ENCODE peak calls at places on chromosomes 4 and X, in ten cellular contexts. One of them, this sample, is unnamed.

GRCh38 chr4:12644261-12644660 is 839.9 kb downstream of the RAB28 start:
- DNase-seq in stomach: no peak
- DNase-seq in PC-3: no peak
- DNase-seq in heart right ventricle: no peak
- DNase-seq in thyroid gland: no peak
- DNase-seq in ascending aorta: no peak
- DNase-seq in A549: no peak
- DNase-seq in spleen: no peak
- DNase-seq in astrocyte: no peak
- DNase-seq in lower leg skin: no peak
- DNase-seq in this sample: no peak

GRCh38 chr4:42906906-42907774 is 14.6 kb downstream of the GRXCR1 start:
- DNase-seq in stomach: peak
- DNase-seq in PC-3: peak
- DNase-seq in heart right ventricle: no peak
- DNase-seq in thyroid gland: peak
- DNase-seq in ascending aorta: no peak
- DNase-seq in A549: no peak
- DNase-seq in spleen: no peak
- DNase-seq in astrocyte: no peak
- DNase-seq in lower leg skin: no peak
- DNase-seq in this sample: no peak

GRCh38 chrX:132651411-132652086 is 162.7 kb upstream of the MBNL3 start:
- DNase-seq in stomach: no peak
- DNase-seq in PC-3: peak
- DNase-seq in heart right ventricle: no peak
- DNase-seq in thyroid gland: no peak
- DNase-seq in ascending aorta: no peak
- DNase-seq in A549: no peak
- DNase-seq in spleen: no peak
- DNase-seq in astrocyte: peak
- DNase-seq in lower leg skin: no peak
- DNase-seq in this sample: peak

GRCh38 chr4:121686265-121686664 is 10.5 kb downstream of the ANXA5 start:
- DNase-seq in stomach: no peak
- DNase-seq in PC-3: peak
- DNase-seq in heart right ventricle: no peak
- DNase-seq in thyroid gland: no peak
- DNase-seq in ascending aorta: no peak
- DNase-seq in A549: no peak
- DNase-seq in spleen: no peak
- DNase-seq in astrocyte: no peak
- DNase-seq in lower leg skin: no peak
- DNase-seq in this sample: no peak

GRCh38 chr4:1547131-1547862 is 136.8 kb downstream of the FAM53A start:
- DNase-seq in stomach: no peak
- DNase-seq in PC-3: no peak
- DNase-seq in heart right ventricle: no peak
- DNase-seq in thyroid gland: no peak
- DNase-seq in ascending aorta: no peak
- DNase-seq in A549: no peak
- DNase-seq in spleen: no peak
- DNase-seq in astrocyte: no peak
- DNase-seq in lower leg skin: no peak
- DNase-seq in this sample: no peak

GRCh38 chr4:139223682-139224317 is 46.8 kb upstream of the ELF2 start:
- DNase-seq in stomach: no peak
- DNase-seq in PC-3: peak
- DNase-seq in heart right ventricle: peak
- DNase-seq in thyroid gland: peak
- DNase-seq in ascending aorta: no peak
- DNase-seq in A549: no peak
- DNase-seq in spleen: no peak
- DNase-seq in astrocyte: peak
- DNase-seq in lower leg skin: no peak
- DNase-seq in this sample: peak

GRCh38 chr4:139872274-139872673 is 206.7 kb downstream of the MGST2 start:
- DNase-seq in stomach: no peak
- DNase-seq in PC-3: peak
- DNase-seq in heart right ventricle: no peak
- DNase-seq in thyroid gland: no peak
- DNase-seq in ascending aorta: no peak
- DNase-seq in A549: no peak
- DNase-seq in spleen: no peak
- DNase-seq in astrocyte: peak
- DNase-seq in lower leg skin: no peak
- DNase-seq in this sample: peak

GRCh38 chr4:163448541-163449203 is 24.9 kb downstream of the TKTL2 start:
- DNase-seq in stomach: no peak
- DNase-seq in PC-3: peak
- DNase-seq in heart right ventricle: no peak
- DNase-seq in thyroid gland: no peak
- DNase-seq in ascending aorta: no peak
- DNase-seq in A549: no peak
- DNase-seq in spleen: no peak
- DNase-seq in astrocyte: peak
- DNase-seq in lower leg skin: no peak
- DNase-seq in this sample: peak

GRCh38 chr4:13543091-13543581 is 1.2 kb downstream of the NKX3-2 start:
- DNase-seq in stomach: no peak
- DNase-seq in PC-3: no peak
- DNase-seq in heart right ventricle: no peak
- DNase-seq in thyroid gland: no peak
- DNase-seq in ascending aorta: no peak
- DNase-seq in A549: no peak
- DNase-seq in spleen: peak
- DNase-seq in astrocyte: no peak
- DNase-seq in lower leg skin: no peak
- DNase-seq in this sample: no peak

GRCh38 chr4:184420402-184420801 is 53.9 kb downstream of the IRF2 start:
- DNase-seq in stomach: no peak
- DNase-seq in PC-3: no peak
- DNase-seq in heart right ventricle: no peak
- DNase-seq in thyroid gland: no peak
- DNase-seq in ascending aorta: no peak
- DNase-seq in A549: no peak
- DNase-seq in spleen: no peak
- DNase-seq in astrocyte: no peak
- DNase-seq in lower leg skin: no peak
- DNase-seq in this sample: no peak

GRCh38 chr4:3786196-3786869 is 20.1 kb downstream of the ADRA2C start:
- DNase-seq in stomach: peak
- DNase-seq in PC-3: peak
- DNase-seq in heart right ventricle: peak
- DNase-seq in thyroid gland: peak
- DNase-seq in ascending aorta: no peak
- DNase-seq in A549: peak
- DNase-seq in spleen: no peak
- DNase-seq in astrocyte: no peak
- DNase-seq in lower leg skin: no peak
- DNase-seq in this sample: no peak

GRCh38 chr4:78168029-78168428 is 110.9 kb downstream of the FRAS1 start:
- DNase-seq in stomach: no peak
- DNase-seq in PC-3: no peak
- DNase-seq in heart right ventricle: no peak
- DNase-seq in thyroid gland: no peak
- DNase-seq in ascending aorta: no peak
- DNase-seq in A549: no peak
- DNase-seq in spleen: no peak
- DNase-seq in astrocyte: no peak
- DNase-seq in lower leg skin: no peak
- DNase-seq in this sample: no peak

GRCh38 chrX:100449696-100450606 is 39.9 kb upstream of the PCDH19 start:
- DNase-seq in stomach: no peak
- DNase-seq in PC-3: peak
- DNase-seq in heart right ventricle: peak
- DNase-seq in thyroid gland: peak
- DNase-seq in ascending aorta: no peak
- DNase-seq in A549: no peak
- DNase-seq in spleen: no peak
- DNase-seq in astrocyte: no peak
- DNase-seq in lower leg skin: peak
- DNase-seq in this sample: no peak

GRCh38 chrX:119682019-119682989 is 10.7 kb downstream of the SEPTIN6 start:
- DNase-seq in stomach: no peak
- DNase-seq in PC-3: no peak
- DNase-seq in heart right ventricle: no peak
- DNase-seq in thyroid gland: no peak
- DNase-seq in ascending aorta: no peak
- DNase-seq in A549: no peak
- DNase-seq in spleen: no peak
- DNase-seq in astrocyte: no peak
- DNase-seq in lower leg skin: no peak
- DNase-seq in this sample: no peak

GRCh38 chrX:118367338-118367737 is 21.4 kb downstream of the WDR44 start:
- DNase-seq in stomach: no peak
- DNase-seq in PC-3: no peak
- DNase-seq in heart right ventricle: no peak
- DNase-seq in thyroid gland: no peak
- DNase-seq in ascending aorta: no peak
- DNase-seq in A549: no peak
- DNase-seq in spleen: no peak
- DNase-seq in astrocyte: no peak
- DNase-seq in lower leg skin: no peak
- DNase-seq in this sample: no peak

GRCh38 chr4:15689540-15689939 is 7.9 kb downstream of the FAM200B start:
- DNase-seq in stomach: no peak
- DNase-seq in PC-3: no peak
- DNase-seq in heart right ventricle: no peak
- DNase-seq in thyroid gland: no peak
- DNase-seq in ascending aorta: no peak
- DNase-seq in A549: no peak
- DNase-seq in spleen: no peak
- DNase-seq in astrocyte: no peak
- DNase-seq in lower leg skin: no peak
- DNase-seq in this sample: no peak

GRCh38 chr4:38669233-38669632 is 5.2 kb downstream of the KLF3 start:
- DNase-seq in stomach: no peak
- DNase-seq in PC-3: no peak
- DNase-seq in heart right ventricle: no peak
- DNase-seq in thyroid gland: no peak
- DNase-seq in ascending aorta: no peak
- DNase-seq in A549: no peak
- DNase-seq in spleen: no peak
- DNase-seq in astrocyte: peak
- DNase-seq in lower leg skin: no peak
- DNase-seq in this sample: no peak
- H3K4me3 ChIP-seq in stomach: no peak
- H3K4me3 ChIP-seq in PC-3: no peak
- H3K4me3 ChIP-seq in heart right ventricle: peak
- H3K4me3 ChIP-seq in thyroid gland: no peak
- H3K4me3 ChIP-seq in ascending aorta: peak
- H3K4me3 ChIP-seq in A549: no peak
- H3K4me3 ChIP-seq in spleen: no peak
- H3K4me3 ChIP-seq in astrocyte: no peak
- H3K4me3 ChIP-seq in lower leg skin: no peak
- H3K4me3 ChIP-seq in this sample: no peak

DNA sequence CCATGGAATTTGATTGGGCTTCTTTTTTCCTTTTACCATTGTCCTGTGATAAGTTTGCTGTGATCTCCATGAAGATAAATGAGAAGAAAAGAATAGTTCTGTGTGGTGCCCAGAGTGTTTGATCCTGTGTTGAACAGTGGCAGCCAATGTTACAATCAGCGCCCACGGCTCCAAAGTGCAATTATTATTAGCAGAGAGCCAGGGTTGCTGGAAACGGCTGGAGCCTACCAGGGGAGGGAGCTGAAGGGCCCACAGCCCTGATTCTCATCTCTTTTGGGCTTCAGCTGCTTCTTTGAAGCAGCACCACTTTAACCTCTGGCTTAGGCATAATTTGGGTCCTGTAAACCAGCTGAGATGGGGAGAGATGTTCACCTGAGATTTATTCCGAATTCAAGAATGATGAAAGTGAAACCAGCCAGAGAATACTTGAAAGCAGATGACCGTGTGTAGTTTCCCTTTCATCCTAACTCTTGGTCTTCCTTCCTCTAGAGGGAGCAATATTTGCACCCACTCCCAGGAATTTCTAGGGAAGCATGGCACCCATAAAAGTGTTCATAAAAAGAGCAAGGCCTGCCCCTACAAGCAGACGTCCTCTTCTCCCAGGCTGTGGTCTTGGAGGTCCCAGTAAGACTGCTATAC is 298.3 kb downstream of the EVC2 start:
- DNase-seq in stomach: no peak
- DNase-seq in PC-3: no peak
- DNase-seq in heart right ventricle: no peak
- DNase-seq in thyroid gland: no peak
- DNase-seq in ascending aorta: no peak
- DNase-seq in A549: no peak
- DNase-seq in spleen: no peak
- DNase-seq in astrocyte: no peak
- DNase-seq in lower leg skin: no peak
- DNase-seq in this sample: no peak
- TF ChIP-seq CTCF in stomach: no peak
- TF ChIP-seq CTCF in PC-3: peak
- TF ChIP-seq CTCF in heart right ventricle: no peak
- TF ChIP-seq CTCF in thyroid gland: no peak
- TF ChIP-seq CTCF in ascending aorta: no peak
- TF ChIP-seq CTCF in A549: no peak
- TF ChIP-seq CTCF in spleen: no peak
- TF ChIP-seq CTCF in astrocyte: no peak
- TF ChIP-seq CTCF in lower leg skin: no peak
- TF ChIP-seq CTCF in this sample: no peak

DNA sequence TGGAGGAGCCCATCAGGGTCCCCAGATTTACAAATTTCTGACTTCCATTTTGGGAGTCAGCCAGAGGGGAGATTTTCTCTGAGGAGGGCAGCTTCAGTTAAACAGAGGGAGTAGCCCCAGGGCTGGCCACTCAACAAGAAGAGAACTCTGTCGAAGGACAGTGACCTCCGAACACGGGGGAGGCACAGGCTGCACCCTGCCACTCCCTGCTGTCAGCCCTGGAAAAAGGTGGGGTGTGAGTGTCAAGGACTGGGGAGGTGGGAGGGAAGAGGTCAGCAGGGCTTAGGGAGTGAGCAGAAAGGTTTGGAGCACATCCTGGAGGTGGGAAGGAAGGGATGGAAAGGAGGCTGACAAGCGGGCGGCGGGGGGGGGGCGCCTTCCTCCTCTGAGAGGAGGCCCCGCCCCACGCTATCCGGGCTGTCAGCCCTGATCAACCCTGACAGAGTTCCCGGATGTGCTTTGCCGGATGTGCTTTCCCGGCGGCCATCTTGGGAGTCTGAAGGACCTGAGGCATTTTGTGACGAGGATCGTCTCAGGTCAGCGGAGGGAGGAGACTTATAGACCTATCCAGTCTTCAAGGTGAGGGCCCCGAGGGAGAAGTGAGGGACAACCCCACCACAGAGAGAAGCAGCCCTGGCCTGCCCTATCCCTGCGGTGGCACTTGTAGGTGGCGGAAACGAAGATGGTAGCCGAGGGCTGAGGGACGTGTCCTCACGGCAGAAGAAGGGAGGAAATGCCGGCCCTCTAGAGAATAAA is at the start of gene MAGEC1:
- DNase-seq in stomach: no peak
- DNase-seq in PC-3: no peak
- DNase-seq in heart right ventricle: no peak
- DNase-seq in thyroid gland: no peak
- DNase-seq in ascending aorta: no peak
- DNase-seq in A549: no peak
- DNase-seq in spleen: no peak
- DNase-seq in astrocyte: no peak
- DNase-seq in lower leg skin: no peak
- DNase-seq in this sample: no peak
- H3K4me3 ChIP-seq in stomach: no peak
- H3K4me3 ChIP-seq in PC-3: no peak
- H3K4me3 ChIP-seq in heart right ventricle: no peak
- H3K4me3 ChIP-seq in thyroid gland: no peak
- H3K4me3 ChIP-seq in ascending aorta: no peak
- H3K4me3 ChIP-seq in A549: no peak
- H3K4me3 ChIP-seq in spleen: no peak
- H3K4me3 ChIP-seq in astrocyte: no peak
- H3K4me3 ChIP-seq in lower leg skin: no peak
- H3K4me3 ChIP-seq in this sample: no peak

GRCh38 chr4:45453258-45453841 is 670.5 kb downstream of the GABRG1 start:
- DNase-seq in stomach: no peak
- DNase-seq in PC-3: peak
- DNase-seq in heart right ventricle: no peak
- DNase-seq in thyroid gland: peak
- DNase-seq in ascending aorta: no peak
- DNase-seq in A549: no peak
- DNase-seq in spleen: no peak
- DNase-seq in astrocyte: peak
- DNase-seq in lower leg skin: no peak
- DNase-seq in this sample: peak
- TF ChIP-seq CTCF in stomach: no peak
- TF ChIP-seq CTCF in PC-3: peak
- TF ChIP-seq CTCF in heart right ventricle: peak
- TF ChIP-seq CTCF in thyroid gland: peak
- TF ChIP-seq CTCF in ascending aorta: peak
- TF ChIP-seq CTCF in A549: no peak
- TF ChIP-seq CTCF in spleen: no peak
- TF ChIP-seq CTCF in astrocyte: peak
- TF ChIP-seq CTCF in lower leg skin: no peak
- TF ChIP-seq CTCF in this sample: peak